ENCODE peak calls at places on chromosome 1, in seven cellular contexts. M is spleen, W is AG04450, X is A549, Z is lung, L is adrenal gland, Y is fibroblast of the aortic adventitia. O is an unnamed sample.

GRCh38 chr1:100927276-100927675 is 31.4 kb downstream of the SLC30A7 start:
- DNase-seq in Y (no peak), L (no peak), X (no peak), Z (no peak), W (no peak), M (no peak), O (no peak)

GRCh38 chr1:68047659-68048026 is 2.8 kb downstream of the DIRAS3 start:
- DNase-seq in W (no peak), Y (no peak), Z (no peak), M (no peak), L (no peak), X (no peak), O (no peak)

GRCh38 chr1:41558761-41559171 is 74.3 kb upstream of the EDN2 start:
- DNase-seq in M (no peak), L (no peak), Y (no peak), Z (no peak), X (no peak), W (no peak), O (no peak)

GRCh38 chr1:211829343-211830054 is 1.1 kb downstream of the LPGAT1 start:
- DNase-seq in L (peak), Z (no peak), Y (peak), X (peak), W (no peak), M (peak), O (no peak)

GRCh38 chr1:183033205-183033604 is 10.0 kb downstream of the LAMC1 start:
- DNase-seq in Z (no peak), L (no peak), Y (no peak), M (no peak), X (no peak), W (no peak), O (no peak)

GRCh38 chr1:213779228-213779627 is 208.5 kb upstream of the PROX1 start:
- DNase-seq in Y (no peak), L (no peak), W (no peak), M (no peak), Z (no peak), X (peak), O (no peak)

GRCh38 chr1:205492774-205493173 is 11.7 kb upstream of the CDK18 start:
- DNase-seq in Y (no peak), L (no peak), X (no peak), W (no peak), Z (no peak), M (no peak), O (no peak)

GRCh38 chr1:1371741-1372711 is 3.0 kb downstream of the AURKAIP1 start:
- DNase-seq in W (no peak), Y (peak), Z (peak), M (peak), L (peak), X (peak), O (peak)

GRCh38 chr1:36964830-36965229 is 69.5 kb downstream of the GRIK3 start:
- DNase-seq in L (no peak), Z (no peak), W (no peak), X (no peak), Y (no peak), M (no peak), O (no peak)

GRCh38 chr1:17520041-17520440 is 19.5 kb upstream of the ARHGEF10L start:
- DNase-seq in Y (no peak), W (no peak), M (no peak), Z (no peak), L (peak), X (no peak), O (no peak)

GRCh38 chr1:147496571-147496970 is 44.7 kb upstream of the BCL9 start:
- DNase-seq in X (peak), M (no peak), W (peak), Y (peak), L (peak), Z (peak), O (peak)

GRCh38 chr1:182244451-182244850 is 147.1 kb downstream of the GLUL start:
- DNase-seq in L (no peak), X (no peak), W (no peak), Y (no peak), M (no peak), Z (no peak), O (no peak)

GRCh38 chr1:220748091-220748934 is at the start of gene MTARC2:
- DNase-seq in Y (peak), Z (peak), M (peak), X (peak), L (peak), W (peak), O (peak)

GRCh38 chr1:80987106-80987505 is 813.6 kb upstream of the ADGRL2 start:
- DNase-seq in Y (peak), M (no peak), Z (no peak), L (no peak), X (peak), W (no peak), O (no peak)

GRCh38 chr1:214901718-214902117 is 180.8 kb upstream of the KCNK2 start:
- DNase-seq in L (no peak), Z (no peak), Y (peak), W (peak), X (peak), M (no peak), O (peak)

GRCh38 chr1:224922404-224923164 is 6.9 kb upstream of the DNAH14 start:
- DNase-seq in X (peak), Y (peak), M (no peak), L (peak), Z (no peak), W (peak), O (peak)

GRCh38 chr1:223067914-223068313 is 75.1 kb downstream of the TLR5 start:
- DNase-seq in Y (no peak), M (no peak), L (no peak), W (no peak), X (no peak), Z (no peak), O (no peak)

GRCh38 chr1:23745515-23745914 is 2.2 kb downstream of the ELOA start:
- DNase-seq in X (peak), L (no peak), Y (peak), M (no peak), W (no peak), Z (no peak), O (peak)

GRCh38 chr1:36831171-36831810 is 203.0 kb downstream of the GRIK3 start:
- DNase-seq in Y (no peak), W (no peak), M (peak), L (no peak), Z (no peak), X (no peak), O (no peak)

GRCh38 chr1:119318466-119319309 is 49.9 kb upstream of the HAO2 start:
- DNase-seq in M (no peak), L (no peak), Z (no peak), Y (no peak), X (no peak), W (no peak), O (no peak)

GRCh38 chr1:157047064-157047410 is 1.5 kb upstream of the ARHGEF11 start:
- DNase-seq in X (peak), W (no peak), L (no peak), M (no peak), Z (no peak), Y (no peak), O (no peak)

GRCh38 chr1:202860744-202861419 is 28.1 kb downstream of the RABIF start:
- DNase-seq in L (peak), W (no peak), Y (peak), X (peak), Z (peak), M (peak), O (peak)

GRCh38 chr1:154664331-154664730 is 56.3 kb upstream of the ADAR start:
- DNase-seq in L (no peak), M (no peak), X (no peak), Z (no peak), W (no peak), Y (peak), O (no peak)

DNA sequence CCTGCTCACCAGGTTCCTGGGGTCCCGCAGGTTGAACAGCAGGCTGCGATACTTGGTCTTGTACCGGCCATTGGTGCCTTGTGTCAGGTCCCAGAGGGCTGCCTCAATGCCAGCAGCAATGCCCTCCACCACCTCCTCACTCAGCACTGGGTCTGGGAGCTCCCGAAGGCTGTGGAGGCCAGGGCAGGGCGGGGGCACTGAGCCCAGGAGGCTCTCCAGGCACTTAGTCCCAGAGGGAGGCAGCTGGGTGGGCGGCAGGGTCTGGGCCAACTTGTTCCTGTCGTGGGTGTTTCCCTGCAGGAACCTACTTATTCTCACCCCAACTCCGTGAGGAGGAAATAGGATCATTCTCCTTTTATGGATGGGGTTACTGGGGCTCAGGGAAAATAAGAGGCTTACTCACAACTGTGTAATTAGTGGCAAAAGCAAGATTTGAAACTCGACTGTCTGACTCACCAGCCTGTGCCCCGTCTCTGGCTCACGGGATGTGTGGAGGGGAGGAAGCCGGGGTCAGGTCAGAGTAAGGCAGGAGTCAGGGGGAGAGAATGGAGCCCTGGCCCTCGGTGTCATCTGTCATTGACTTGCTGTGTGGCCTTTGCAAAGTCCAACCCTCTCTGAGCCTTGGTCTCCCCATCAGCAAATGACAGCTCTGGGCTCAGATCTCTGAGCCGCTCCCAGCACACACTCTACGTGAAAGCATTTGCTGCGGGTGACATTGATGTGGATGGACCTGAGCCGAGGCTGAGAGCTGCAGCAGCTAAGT is 17.2 kb downstream of the SPOCD1 start:
- DNase-seq in Y (peak), X (peak), W (peak), M (peak), L (peak), Z (no peak), O (peak)
- H3K4me3 ChIP-seq in Y (peak), X (no peak), W (peak), M (no peak), L (no peak), Z (no peak), O (peak)

GRCh38 chr1:93630168-93630567 is 51.5 kb downstream of the BCAR3 start:
- DNase-seq in W (no peak), X (no peak), L (no peak), M (no peak), Y (no peak), Z (no peak), O (no peak)

GRCh38 chr1:93633313-93633712 is 48.3 kb downstream of the BCAR3 start:
- DNase-seq in Z (no peak), Y (no peak), W (no peak), M (no peak), L (no peak), X (no peak), O (no peak)

GRCh38 chr1:93629101-93630059 is 52.3 kb downstream of the BCAR3 start:
- DNase-seq in X (peak), Z (no peak), W (peak), L (peak), Y (peak), M (no peak), O (peak)

GRCh38 chr1:93628682-93629081 is 53.0 kb downstream of the BCAR3 start:
- DNase-seq in W (no peak), M (no peak), L (no peak), Z (no peak), Y (no peak), X (no peak), O (no peak)

DNA sequence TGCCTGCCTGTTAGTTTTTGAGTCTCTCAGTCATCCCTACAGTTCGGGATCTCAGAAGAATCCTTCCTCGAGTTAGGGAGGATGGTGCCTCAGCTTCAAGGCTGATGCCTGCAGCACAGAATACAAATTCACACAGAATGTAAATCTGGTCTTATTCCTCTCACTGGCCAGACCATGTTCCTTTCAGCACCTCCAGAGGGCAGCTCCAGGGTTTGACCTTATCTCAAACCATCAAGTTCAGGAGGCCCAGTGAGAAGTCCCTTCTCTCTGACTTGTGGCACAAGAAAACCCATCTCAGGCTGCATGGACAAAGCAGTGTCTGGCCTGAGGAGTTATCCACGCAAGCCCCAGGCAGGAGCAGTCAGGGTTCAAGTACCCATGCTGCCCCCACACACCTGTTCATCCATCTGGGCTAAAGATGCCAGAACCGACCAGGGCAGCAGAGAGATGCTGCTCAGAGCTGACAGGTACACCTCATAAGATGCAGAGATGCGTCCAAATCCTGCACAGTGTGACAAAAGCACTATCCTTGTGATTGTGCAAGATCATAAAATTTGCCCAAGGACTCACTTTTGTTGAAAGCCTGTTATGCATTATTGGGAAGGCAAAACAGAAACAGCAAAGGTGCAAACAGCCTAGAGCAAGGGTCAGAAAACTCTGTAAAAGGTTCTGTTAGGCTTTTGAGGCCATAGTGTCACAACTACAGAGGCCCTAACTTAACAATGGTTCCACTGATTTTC is 49.8 kb downstream of the BCAR3 start:
- DNase-seq in Z (no peak), X (peak), M (no peak), Y (no peak), W (no peak), L (no peak), O (no peak)
- TF ChIP-seq CTCF in Z (no peak), X (peak), M (no peak), Y (peak), W (peak), L (no peak), O (peak)

GRCh38 chr1:110781525-110781924 is 91.4 kb upstream of the CD53 start:
- DNase-seq in W (no peak), L (no peak), X (no peak), Z (no peak), Y (no peak), M (no peak), O (no peak)

GRCh38 chr1:110783292-110783918 is 89.5 kb upstream of the CD53 start:
- DNase-seq in X (peak), M (no peak), L (peak), W (peak), Z (peak), Y (peak), O (peak)

GRCh38 chr1:110779617-110780016 is 93.3 kb upstream of the CD53 start:
- DNase-seq in L (no peak), Y (no peak), W (no peak), Z (no peak), X (no peak), M (no peak), O (no peak)

GRCh38 chr1:110778821-110779220 is 94.1 kb upstream of the CD53 start:
- DNase-seq in Y (no peak), X (no peak), M (no peak), L (no peak), Z (no peak), W (no peak), O (no peak)

DNA sequence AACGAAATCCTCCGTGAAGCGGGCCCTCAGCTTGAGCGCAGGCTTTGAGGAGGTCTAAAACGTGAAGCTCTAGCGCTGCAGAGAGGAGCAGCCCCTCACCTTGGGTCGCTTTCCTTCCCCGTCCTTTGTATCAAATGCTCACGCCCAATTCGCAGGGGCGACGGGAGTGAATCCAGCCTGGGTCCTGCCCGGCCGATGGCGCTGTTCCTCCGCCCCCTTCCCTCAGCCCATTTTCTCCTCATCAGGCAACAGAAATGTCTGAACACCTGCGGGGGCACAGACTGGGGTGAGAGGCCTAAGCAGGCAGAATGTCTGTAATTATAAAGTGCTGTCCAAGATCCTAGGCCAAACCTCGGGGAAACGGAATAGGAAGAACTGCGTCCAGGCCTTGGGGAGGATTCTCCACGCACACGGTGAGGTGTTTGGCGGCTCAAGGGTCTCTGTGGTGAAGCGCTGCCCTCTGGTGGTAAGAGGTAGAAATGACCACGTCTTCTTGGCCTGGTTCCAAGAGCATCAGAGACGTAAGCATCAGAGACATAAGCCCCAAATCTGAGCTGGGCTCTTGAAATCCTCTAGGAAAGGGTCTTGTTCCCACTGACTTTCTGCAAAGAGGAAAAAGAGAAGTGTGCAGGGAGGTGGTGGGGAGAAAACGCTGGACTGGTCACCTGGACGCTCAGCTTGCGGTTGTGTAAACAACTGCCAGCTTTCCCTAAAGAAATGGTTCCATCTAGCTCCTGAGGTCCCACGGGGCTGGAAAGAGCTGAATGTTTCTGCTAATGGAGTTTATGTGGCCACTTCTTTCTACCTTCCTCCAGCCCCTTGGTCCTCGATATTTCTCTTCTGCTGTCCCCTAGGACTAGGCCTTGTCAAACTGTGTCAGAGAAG is 92.1 kb upstream of the CD53 start:
- DNase-seq in X (peak), Y (peak), Z (peak), L (peak), W (peak), M (peak), O (peak)
- H3K4me3 ChIP-seq in X (no peak), Y (no peak), Z (no peak), L (no peak), W (no peak), M (no peak), O (no peak)

GRCh38 chr1:53473463-53473862 is 14.3 kb downstream of the DMRTB1 start:
- DNase-seq in Y (no peak), M (no peak), W (no peak), L (no peak), Z (no peak), X (no peak), O (peak)
- TF ChIP-seq CTCF in Y (peak), M (no peak), W (peak), L (no peak), Z (no peak), X (no peak), O (peak)

GRCh38 chr1:21651214-21652042 is 17.7 kb downstream of the RAP1GAP start:
- DNase-seq in W (no peak), Z (no peak), Y (no peak), X (peak), M (peak), L (no peak), O (no peak)

GRCh38 chr1:21648791-21649190 is 20.4 kb downstream of the RAP1GAP start:
- DNase-seq in L (no peak), Y (no peak), Z (no peak), X (no peak), W (no peak), M (no peak), O (no peak)

GRCh38 chr1:21649315-21649714 is 19.8 kb downstream of the RAP1GAP start:
- DNase-seq in W (no peak), Z (no peak), M (no peak), L (no peak), X (no peak), Y (no peak), O (no peak)

GRCh38 chr1:21652101-21652936 is 16.8 kb downstream of the RAP1GAP start:
- DNase-seq in X (no peak), Y (no peak), L (no peak), W (no peak), M (no peak), Z (no peak), O (no peak)

DNA sequence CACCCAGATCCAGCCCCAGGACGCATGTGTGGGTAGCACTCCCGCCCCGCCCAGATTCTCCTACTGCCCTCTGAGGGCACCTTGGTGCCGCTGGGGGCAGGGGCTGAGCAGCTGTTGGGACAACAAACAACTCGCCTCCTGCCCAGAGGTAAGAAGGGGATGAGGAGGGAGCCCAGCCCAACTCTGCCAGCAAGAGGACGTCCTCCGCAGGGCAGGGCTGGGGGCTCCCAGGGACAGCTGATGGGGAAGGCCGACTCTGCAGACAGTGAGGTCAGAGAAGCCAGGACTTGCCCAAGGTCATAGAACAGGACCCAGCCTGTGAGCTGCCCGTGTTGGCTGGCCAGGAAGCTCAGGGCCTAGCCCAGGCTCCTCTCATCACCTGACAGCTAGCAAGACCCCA is 18.8 kb downstream of the RAP1GAP start:
- DNase-seq in Y (no peak), Z (no peak), W (no peak), M (no peak), L (no peak), X (no peak), O (no peak)
- H3K4me3 ChIP-seq in Y (no peak), Z (no peak), W (no peak), M (no peak), L (no peak), X (no peak), O (no peak)

GRCh38 chr1:14606632-14607031 is 8.1 kb downstream of the KAZN start:
- DNase-seq in L (no peak), Z (no peak), Y (no peak), X (no peak), M (no peak), W (no peak), O (no peak)
- TF ChIP-seq CTCF in L (no peak), Z (no peak), Y (peak), X (no peak), M (no peak), W (peak), O (peak)